ENCODE peak calls at places on chromosomes 7 and 10, in nine cellular contexts. One of them, this sample, is unnamed.
A peak's percentile ranks its signal among the peaks of the same experiment; 100 is the strongest.

GRCh38 chr7:120996333-120996982 is 7.9 kb downstream of the CPED1 start:
- DNase-seq in aorta: no peak
- DNase-seq in IMR-90: peak; percentile 91
- DNase-seq in PC-3: peak; percentile 89
- DNase-seq in cardiac muscle cell: no peak
- DNase-seq in adrenal gland: peak; percentile 81
- DNase-seq in CD4-positive, alpha-beta memory T cell: peak; percentile 72
- DNase-seq in stomach: peak; percentile 75
- DNase-seq in transverse colon: peak; percentile 78
- DNase-seq in this sample: peak; percentile 9

GRCh38 chr7:112205348-112206237 is 606 bp downstream of the DOCK4 start:
- DNase-seq in adrenal gland: peak; percentile 66
- DNase-seq in PC-3: peak; percentile 32
- DNase-seq in stomach: peak; percentile 50
- DNase-seq in aorta: peak; percentile 82
- DNase-seq in IMR-90: peak; percentile 64
- DNase-seq in transverse colon: peak; percentile 65
- DNase-seq in CD4-positive, alpha-beta memory T cell: peak; percentile 24
- DNase-seq in cardiac muscle cell: peak; percentile 74
- DNase-seq in this sample: peak; percentile 52

GRCh38 chr10:122664501-122664900 is 35.1 kb downstream of the C10orf120 start:
- DNase-seq in stomach: no peak
- DNase-seq in cardiac muscle cell: no peak
- DNase-seq in aorta: no peak
- DNase-seq in CD4-positive, alpha-beta memory T cell: no peak
- DNase-seq in adrenal gland: no peak
- DNase-seq in PC-3: no peak
- DNase-seq in transverse colon: no peak
- DNase-seq in IMR-90: no peak
- DNase-seq in this sample: no peak

GRCh38 chr7:77457779-77458178 is 41.6 kb upstream of the GSAP start:
- DNase-seq in stomach: no peak
- DNase-seq in PC-3: no peak
- DNase-seq in transverse colon: no peak
- DNase-seq in aorta: no peak
- DNase-seq in CD4-positive, alpha-beta memory T cell: no peak
- DNase-seq in cardiac muscle cell: no peak
- DNase-seq in adrenal gland: no peak
- DNase-seq in IMR-90: no peak
- DNase-seq in this sample: no peak

GRCh38 chr7:101833799-101834198 is 16.4 kb downstream of the CUX1 start:
- DNase-seq in stomach: no peak
- DNase-seq in cardiac muscle cell: no peak
- DNase-seq in IMR-90: no peak
- DNase-seq in CD4-positive, alpha-beta memory T cell: no peak
- DNase-seq in transverse colon: no peak
- DNase-seq in PC-3: no peak
- DNase-seq in aorta: peak; percentile 67
- DNase-seq in adrenal gland: no peak
- DNase-seq in this sample: no peak

GRCh38 chr10:58334817-58335305 is at the start of gene UBE2D1:
- DNase-seq in aorta: peak; percentile 97
- DNase-seq in IMR-90: peak; percentile 56
- DNase-seq in adrenal gland: peak; percentile 90
- DNase-seq in PC-3: peak; percentile 88
- DNase-seq in stomach: peak; percentile 93
- DNase-seq in CD4-positive, alpha-beta memory T cell: peak; percentile 76
- DNase-seq in transverse colon: peak; percentile 95
- DNase-seq in cardiac muscle cell: peak; percentile 87
- DNase-seq in this sample: peak; percentile 53

GRCh38 chr7:135662373-135663114 is at the start of gene STMP1:
- DNase-seq in CD4-positive, alpha-beta memory T cell: peak; percentile 93
- DNase-seq in cardiac muscle cell: peak; percentile 97
- DNase-seq in PC-3: peak; percentile 92
- DNase-seq in adrenal gland: peak; percentile 95
- DNase-seq in transverse colon: peak; percentile 98
- DNase-seq in IMR-90: peak; percentile 96
- DNase-seq in aorta: peak; percentile 99
- DNase-seq in stomach: peak; percentile 97
- DNase-seq in this sample: peak; percentile 90

GRCh38 chr7:25597881-25598456 is 369.7 kb upstream of the NPVF start:
- DNase-seq in PC-3: no peak
- DNase-seq in aorta: no peak
- DNase-seq in IMR-90: no peak
- DNase-seq in cardiac muscle cell: no peak
- DNase-seq in CD4-positive, alpha-beta memory T cell: no peak
- DNase-seq in stomach: no peak
- DNase-seq in adrenal gland: peak; percentile 79
- DNase-seq in transverse colon: no peak
- DNase-seq in this sample: no peak

GRCh38 chr10:64036306-64036930 is 515.2 kb downstream of the REEP3 start:
- DNase-seq in PC-3: no peak
- DNase-seq in stomach: no peak
- DNase-seq in transverse colon: no peak
- DNase-seq in cardiac muscle cell: no peak
- DNase-seq in aorta: no peak
- DNase-seq in IMR-90: no peak
- DNase-seq in CD4-positive, alpha-beta memory T cell: no peak
- DNase-seq in adrenal gland: no peak
- DNase-seq in this sample: no peak

GRCh38 chr10:123294109-123294508 is 139.9 kb downstream of the BUB3 start:
- DNase-seq in IMR-90: no peak
- DNase-seq in PC-3: no peak
- DNase-seq in cardiac muscle cell: no peak
- DNase-seq in transverse colon: no peak
- DNase-seq in adrenal gland: no peak
- DNase-seq in aorta: no peak
- DNase-seq in stomach: no peak
- DNase-seq in CD4-positive, alpha-beta memory T cell: no peak
- DNase-seq in this sample: no peak

GRCh38 chr10:132431537-132432175 is 34.7 kb downstream of the PWWP2B start:
- DNase-seq in IMR-90: no peak
- DNase-seq in cardiac muscle cell: no peak
- DNase-seq in aorta: no peak
- DNase-seq in adrenal gland: no peak
- DNase-seq in PC-3: no peak
- DNase-seq in transverse colon: no peak
- DNase-seq in CD4-positive, alpha-beta memory T cell: no peak
- DNase-seq in stomach: no peak
- DNase-seq in this sample: no peak

GRCh38 chr7:66500087-66500486 is 128.6 kb upstream of the KCTD7 start:
- DNase-seq in cardiac muscle cell: no peak
- DNase-seq in IMR-90: no peak
- DNase-seq in CD4-positive, alpha-beta memory T cell: no peak
- DNase-seq in stomach: no peak
- DNase-seq in PC-3: no peak
- DNase-seq in adrenal gland: no peak
- DNase-seq in aorta: peak; percentile 26
- DNase-seq in transverse colon: no peak
- DNase-seq in this sample: no peak

DNA sequence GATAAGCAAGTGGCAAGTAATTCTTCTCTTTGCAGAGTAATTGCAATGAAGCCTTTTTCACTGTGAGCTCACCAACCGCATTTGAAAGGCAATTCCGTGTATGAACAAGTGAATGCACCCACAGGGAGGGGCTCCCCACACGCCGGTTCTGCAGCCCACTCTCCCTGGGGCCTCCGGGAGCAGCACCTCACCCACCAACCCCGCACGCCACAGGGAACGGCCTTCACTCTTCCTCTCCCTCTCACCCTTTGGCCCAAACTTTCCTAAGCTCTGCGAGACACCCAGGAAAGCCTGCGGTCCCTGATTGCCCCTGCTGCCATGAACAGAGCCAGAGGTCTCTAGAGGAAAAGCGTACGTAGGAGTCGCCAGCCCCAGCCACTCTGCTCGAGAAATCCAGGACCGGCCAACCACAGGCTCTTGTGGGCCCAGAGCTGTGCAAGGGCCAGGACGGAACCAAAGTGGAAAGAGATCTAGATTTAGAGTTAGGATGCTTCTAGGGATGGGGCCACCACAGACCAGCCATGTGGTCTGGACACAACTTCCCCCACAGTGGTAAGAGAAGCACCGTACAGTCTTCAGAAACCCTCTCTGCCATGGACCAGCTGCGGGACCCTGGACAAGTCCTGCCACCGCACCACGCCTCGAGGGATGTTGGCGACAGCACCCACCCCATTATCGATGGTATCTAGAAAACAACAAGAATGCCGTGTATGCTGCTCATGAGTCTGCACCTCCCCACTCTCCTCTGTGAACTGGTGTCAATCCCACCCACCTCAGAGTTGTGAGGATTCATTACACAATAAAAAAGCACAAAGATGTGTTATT is 3.6 kb downstream of the WDR86 start:
- DNase-seq in CD4-positive, alpha-beta memory T cell: no peak
- DNase-seq in IMR-90: no peak
- DNase-seq in PC-3: no peak
- DNase-seq in stomach: no peak
- DNase-seq in aorta: no peak
- DNase-seq in transverse colon: no peak
- DNase-seq in cardiac muscle cell: no peak
- DNase-seq in adrenal gland: no peak
- DNase-seq in this sample: no peak
- H3K27ac ChIP-seq in CD4-positive, alpha-beta memory T cell: no peak overlapping the region
- H3K27ac ChIP-seq in IMR-90: no peak overlapping the region
- H3K27ac ChIP-seq in PC-3: no peak overlapping the region
- H3K27ac ChIP-seq in stomach: no peak overlapping the region
- H3K27ac ChIP-seq in aorta: no peak overlapping the region
- H3K27ac ChIP-seq in transverse colon: no peak overlapping the region
- H3K27ac ChIP-seq in cardiac muscle cell: no peak overlapping the region
- H3K27ac ChIP-seq in adrenal gland: no peak overlapping the region
- H3K27ac ChIP-seq in this sample: no peak overlapping the region

GRCh38 chr7:107609861-107610260 is 29.8 kb downstream of the BCAP29 start:
- DNase-seq in IMR-90: no peak
- DNase-seq in stomach: no peak
- DNase-seq in CD4-positive, alpha-beta memory T cell: no peak
- DNase-seq in adrenal gland: no peak
- DNase-seq in transverse colon: no peak
- DNase-seq in cardiac muscle cell: no peak
- DNase-seq in PC-3: no peak
- DNase-seq in aorta: no peak
- DNase-seq in this sample: no peak
- H3K27ac ChIP-seq in IMR-90: no peak overlapping the region
- H3K27ac ChIP-seq in stomach: no peak overlapping the region
- H3K27ac ChIP-seq in CD4-positive, alpha-beta memory T cell: no peak overlapping the region
- H3K27ac ChIP-seq in adrenal gland: no peak overlapping the region
- H3K27ac ChIP-seq in transverse colon: no peak overlapping the region
- H3K27ac ChIP-seq in cardiac muscle cell: no peak overlapping the region
- H3K27ac ChIP-seq in PC-3: no peak overlapping the region
- H3K27ac ChIP-seq in aorta: peak overlapping the region; percentile 43
- H3K27ac ChIP-seq in this sample: no peak overlapping the region

DNA sequence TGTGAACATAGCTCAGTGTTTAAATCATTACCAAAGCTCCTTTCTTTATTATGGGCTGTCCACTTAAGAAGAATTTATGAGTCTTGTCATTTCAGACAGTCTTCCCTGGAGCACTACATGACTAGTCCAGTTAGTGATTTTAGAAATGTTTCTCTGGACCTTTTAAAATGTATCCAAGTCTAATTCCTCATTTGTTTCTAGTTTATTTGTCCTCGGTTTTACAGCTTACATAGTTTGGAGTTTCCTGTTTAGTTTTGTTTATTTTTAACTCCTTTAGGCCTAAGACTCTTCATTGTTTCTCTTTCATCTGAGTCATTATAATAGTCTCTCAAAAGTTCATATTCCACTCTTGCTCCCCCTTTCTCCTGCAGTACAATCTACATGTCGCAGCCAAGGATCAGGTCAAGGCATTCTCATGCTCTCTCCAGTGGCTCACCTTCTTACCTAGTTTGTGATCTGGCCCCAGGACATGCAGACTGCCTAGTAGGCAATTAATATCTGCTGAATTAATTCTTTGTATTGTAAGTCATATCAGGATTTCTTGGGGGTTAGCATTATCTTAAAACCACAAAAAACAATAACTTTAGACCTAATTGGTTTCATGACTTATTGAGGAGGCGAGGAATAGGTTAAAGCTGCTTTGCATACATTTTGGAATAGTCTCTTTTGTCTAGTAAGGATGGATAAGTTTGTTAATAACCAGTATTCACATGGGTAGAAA is 93.8 kb downstream of the MAPK8 start:
- DNase-seq in stomach: no peak
- DNase-seq in CD4-positive, alpha-beta memory T cell: no peak
- DNase-seq in cardiac muscle cell: no peak
- DNase-seq in IMR-90: peak; percentile 64
- DNase-seq in aorta: no peak
- DNase-seq in transverse colon: no peak
- DNase-seq in adrenal gland: no peak
- DNase-seq in PC-3: peak; percentile 46
- DNase-seq in this sample: no peak
- H3K27ac ChIP-seq in stomach: no peak overlapping the region
- H3K27ac ChIP-seq in CD4-positive, alpha-beta memory T cell: no peak overlapping the region
- H3K27ac ChIP-seq in cardiac muscle cell: no peak overlapping the region
- H3K27ac ChIP-seq in IMR-90: peak overlapping the region; percentile 72
- H3K27ac ChIP-seq in aorta: no peak overlapping the region
- H3K27ac ChIP-seq in transverse colon: no peak overlapping the region
- H3K27ac ChIP-seq in adrenal gland: no peak overlapping the region
- H3K27ac ChIP-seq in PC-3: peak overlapping the region; percentile 1
- H3K27ac ChIP-seq in this sample: no peak overlapping the region

GRCh38 chr7:32089256-32089655 is 19.0 kb upstream of the PDE1C start:
- DNase-seq in CD4-positive, alpha-beta memory T cell: no peak
- DNase-seq in cardiac muscle cell: no peak
- DNase-seq in aorta: no peak
- DNase-seq in transverse colon: no peak
- DNase-seq in IMR-90: no peak
- DNase-seq in adrenal gland: no peak
- DNase-seq in PC-3: no peak
- DNase-seq in stomach: no peak
- DNase-seq in this sample: no peak
- H3K27ac ChIP-seq in CD4-positive, alpha-beta memory T cell: no peak overlapping the region
- H3K27ac ChIP-seq in cardiac muscle cell: no peak overlapping the region
- H3K27ac ChIP-seq in aorta: no peak overlapping the region
- H3K27ac ChIP-seq in transverse colon: no peak overlapping the region
- H3K27ac ChIP-seq in IMR-90: no peak overlapping the region
- H3K27ac ChIP-seq in adrenal gland: no peak overlapping the region
- H3K27ac ChIP-seq in PC-3: peak overlapping the region; percentile 14
- H3K27ac ChIP-seq in stomach: no peak overlapping the region
- H3K27ac ChIP-seq in this sample: no peak overlapping the region

GRCh38 chr7:47937711-47938573 is 10.3 kb downstream of the PKD1L1 start:
- DNase-seq in cardiac muscle cell: no peak
- DNase-seq in adrenal gland: no peak
- DNase-seq in CD4-positive, alpha-beta memory T cell: no peak
- DNase-seq in transverse colon: peak; percentile 35
- DNase-seq in IMR-90: no peak
- DNase-seq in stomach: no peak
- DNase-seq in PC-3: no peak
- DNase-seq in aorta: no peak
- DNase-seq in this sample: no peak
- H3K27ac ChIP-seq in cardiac muscle cell: no peak overlapping the region
- H3K27ac ChIP-seq in adrenal gland: no peak overlapping the region
- H3K27ac ChIP-seq in CD4-positive, alpha-beta memory T cell: no peak overlapping the region
- H3K27ac ChIP-seq in transverse colon: no peak overlapping the region
- H3K27ac ChIP-seq in IMR-90: no peak overlapping the region
- H3K27ac ChIP-seq in stomach: no peak overlapping the region
- H3K27ac ChIP-seq in PC-3: no peak overlapping the region
- H3K27ac ChIP-seq in aorta: no peak overlapping the region
- H3K27ac ChIP-seq in this sample: no peak overlapping the region

GRCh38 chr10:33086100-33086499 is 128.1 kb upstream of the ITGB1 start:
- DNase-seq in stomach: no peak
- DNase-seq in CD4-positive, alpha-beta memory T cell: no peak
- DNase-seq in adrenal gland: no peak
- DNase-seq in aorta: no peak
- DNase-seq in cardiac muscle cell: peak; percentile 9
- DNase-seq in IMR-90: no peak
- DNase-seq in transverse colon: no peak
- DNase-seq in PC-3: no peak
- DNase-seq in this sample: no peak
- H3K27ac ChIP-seq in stomach: no peak overlapping the region
- H3K27ac ChIP-seq in CD4-positive, alpha-beta memory T cell: no peak overlapping the region
- H3K27ac ChIP-seq in adrenal gland: no peak overlapping the region
- H3K27ac ChIP-seq in aorta: no peak overlapping the region
- H3K27ac ChIP-seq in cardiac muscle cell: no peak overlapping the region
- H3K27ac ChIP-seq in IMR-90: no peak overlapping the region
- H3K27ac ChIP-seq in transverse colon: no peak overlapping the region
- H3K27ac ChIP-seq in PC-3: no peak overlapping the region
- H3K27ac ChIP-seq in this sample: no peak overlapping the region